ENCODE peak calls at places on chromosomes 6 and 20, in ten cellular contexts. U is A549, L is mammary epithelial cell, E is IMR-90, R is endodermal cell, J is GM23338, K is dorsolateral prefrontal cortex, G is heart right ventricle, V is uterus, M is pancreas. N is an unnamed sample.
A peak's percentile ranks its signal among the peaks of the same experiment; 100 is the strongest.

GRCh38 chr6:73565767-73566485 is 45.1 kb upstream of the EEF1A1 start:
- DNase-seq in L (no peak), U (no peak), J (peak; percentile 96), V (no peak), E (peak; percentile 15), R (peak; percentile 82), G (no peak), K (no peak), M (no peak), N (no peak)

GRCh38 chr20:51220293-51220706 is 197.4 kb upstream of the KCNG1 start:
- DNase-seq in U (peak; percentile 51), V (peak; percentile 37), K (no peak), E (no peak), R (peak; percentile 87), G (no peak), M (peak; percentile 79), J (peak; percentile 74), L (no peak), N (no peak)

GRCh38 chr6:156507656-156508055 is 269.5 kb upstream of the ARID1B start:
- DNase-seq in E (no peak), U (no peak), G (no peak), R (no peak), L (no peak), V (no peak), M (no peak), J (no peak), K (no peak), N (no peak)

GRCh38 chr6:164826831-164827468 is 482.5 kb downstream of the C6orf118 start:
- DNase-seq in J (no peak), V (no peak), U (no peak), E (no peak), L (no peak), G (no peak), R (no peak), M (no peak), K (no peak), N (no peak)

GRCh38 chr6:45483021-45483420 is 105.3 kb upstream of the SUPT3H start:
- DNase-seq in M (no peak), K (no peak), E (peak; percentile 98), L (no peak), G (no peak), J (no peak), U (no peak), V (peak; percentile 33), R (no peak), N (no peak)

GRCh38 chr20:32920066-32920465 is 61.3 kb downstream of the EFCAB8 start:
- DNase-seq in K (no peak), J (no peak), L (no peak), R (no peak), V (no peak), E (no peak), U (no peak), G (no peak), M (no peak), N (peak; percentile 28)

GRCh38 chr20:32067234-32067821 is 15.3 kb downstream of the HCK start:
- DNase-seq in L (peak; percentile 14), K (no peak), R (no peak), G (no peak), U (no peak), E (peak; percentile 89), V (no peak), J (no peak), M (no peak), N (no peak)

GRCh38 chr20:46765506-46765905 is 56.1 kb downstream of the SLC2A10 start:
- DNase-seq in J (no peak), K (no peak), V (no peak), G (no peak), U (no peak), M (no peak), L (no peak), R (no peak), E (no peak), N (no peak)

GRCh38 chr20:12180107-12180661 is 262.5 kb downstream of the BTBD3 start:
- DNase-seq in L (no peak), R (no peak), V (no peak), K (no peak), J (no peak), E (no peak), M (no peak), U (no peak), G (peak; percentile 11), N (no peak)

GRCh38 chr20:61857884-61858283 is 207.8 kb downstream of the TAF4 start:
- DNase-seq in J (no peak), E (no peak), U (no peak), M (no peak), K (no peak), L (no peak), G (no peak), R (no peak), V (no peak), N (no peak)

GRCh38 chr6:137845460-137845859 is 21.6 kb upstream of the TNFAIP3 start:
- DNase-seq in K (no peak), G (no peak), M (no peak), R (no peak), V (no peak), J (no peak), E (peak; percentile 45), L (no peak), U (no peak), N (no peak)
- TF ChIP-seq CTCF in K (no peak), G (no peak), M (no peak), R (no peak), V (no peak), J (no peak), E (peak; percentile 37), L (no peak), U (no peak), N (no peak)

GRCh38 chr6:36873115-36873514 is 1.5 kb downstream of the PPIL1 start:
- DNase-seq in G (no peak), R (no peak), J (no peak), L (no peak), E (no peak), V (no peak), U (no peak), M (no peak), K (no peak), N (no peak)

GRCh38 chr6:36875250-36875633 is 639 bp upstream of the PPIL1 start:
- DNase-seq in J (peak; percentile 34), M (no peak), G (no peak), U (no peak), V (no peak), R (no peak), K (no peak), L (no peak), E (no peak), N (no peak)

GRCh38 chr6:36874016-36874442 is 574 bp downstream of the PPIL1 start:
- DNase-seq in K (peak; percentile 20), L (no peak), V (peak; percentile 37), U (peak; percentile 9), E (peak; percentile 35), J (no peak), G (no peak), M (peak; percentile 80), R (no peak), N (no peak)

GRCh38 chr6:36874443-36875249 is at the start of gene PPIL1:
- DNase-seq in J (peak; percentile 94), K (peak; percentile 78), U (peak; percentile 88), E (peak; percentile 90), R (peak; percentile 92), V (peak; percentile 81), L (peak; percentile 88), G (peak; percentile 89), M (peak; percentile 85), N (peak; percentile 88)

GRCh38 chr6:36873612-36874011 is 991 bp downstream of the PPIL1 start:
- DNase-seq in J (peak; percentile 33), M (no peak), K (no peak), V (no peak), E (no peak), R (no peak), U (peak; percentile 36), L (no peak), G (no peak), N (no peak)
- H3K27ac ChIP-seq in J (no peak overlapping the region), M (peak overlapping the region; percentile 94), K (no peak overlapping the region), V (no peak overlapping the region), E (peak overlapping the region; percentile 34), R (no peak overlapping the region), U (peak overlapping the region; percentile 88), L (peak overlapping the region; percentile 95), G (peak overlapping the region; percentile 86), N (peak overlapping the region; percentile 87)

DNA sequence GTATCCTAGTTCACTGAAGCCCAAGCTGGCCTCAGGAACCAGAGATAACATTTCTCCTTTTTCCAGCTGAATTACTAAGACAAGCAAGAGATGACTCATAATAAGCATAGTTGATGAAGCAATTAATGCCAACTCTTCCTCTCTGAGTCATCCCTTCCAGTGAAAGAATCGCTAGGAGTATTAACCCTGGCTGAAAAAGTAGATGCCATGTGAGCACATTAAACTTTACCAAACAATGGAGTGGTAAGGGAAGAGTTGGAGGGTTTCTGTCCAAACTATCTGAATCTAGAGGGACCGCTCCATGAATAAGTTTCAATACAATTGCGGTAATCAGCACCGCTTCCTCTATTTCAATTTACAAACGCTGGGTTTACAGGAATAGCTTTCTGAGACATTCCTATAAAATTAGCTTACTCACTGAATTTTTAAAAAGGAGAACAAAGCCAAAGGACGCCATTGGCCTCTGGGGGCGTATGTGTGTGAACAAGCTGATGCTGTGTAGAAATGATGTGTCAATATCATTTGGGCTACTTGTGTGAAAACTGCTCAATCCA is 48.3 kb downstream of the ATXN1 start:
- DNase-seq in R (peak; percentile 52), E (peak; percentile 95), K (no peak), G (peak; percentile 24), M (no peak), L (peak; percentile 92), U (no peak), J (peak; percentile 21), V (peak; percentile 56), N (peak; percentile 76)
- TF ChIP-seq CTCF in R (peak; percentile 51), E (peak; percentile 41), K (no peak), G (no peak), M (no peak), L (peak; percentile 37), U (peak; percentile 39), J (peak; percentile 22), V (peak; percentile 19), N (no peak)

GRCh38 chr6:22784611-22785010 is 215.2 kb downstream of the HDGFL1 start:
- DNase-seq in J (peak; percentile 8), E (peak; percentile 64), M (no peak), V (no peak), G (no peak), R (no peak), K (no peak), L (no peak), U (no peak), N (no peak)
- H3K27ac ChIP-seq in J (no peak overlapping the region), E (peak overlapping the region; percentile 76), M (no peak overlapping the region), V (peak overlapping the region; percentile 14), G (no peak overlapping the region), R (peak overlapping the region; percentile 98), K (no peak overlapping the region), L (no peak overlapping the region), U (no peak overlapping the region), N (no peak overlapping the region)

GRCh38 chr6:122180132-122180531 is 219.3 kb upstream of the HSF2 start:
- DNase-seq in V (no peak), E (peak; percentile 13), L (no peak), M (no peak), K (no peak), R (no peak), U (no peak), J (no peak), G (no peak), N (no peak)

GRCh38 chr6:122178988-122179387 is 220.5 kb upstream of the HSF2 start:
- DNase-seq in K (no peak), J (no peak), U (no peak), G (no peak), M (no peak), V (no peak), E (no peak), R (no peak), L (no peak), N (no peak)

GRCh38 chr6:122187186-122187585 is 212.3 kb upstream of the HSF2 start:
- DNase-seq in L (no peak), U (no peak), J (no peak), K (no peak), M (no peak), E (no peak), G (no peak), V (no peak), R (no peak), N (no peak)

GRCh38 chr6:122184260-122184934 is 215.1 kb upstream of the HSF2 start:
- DNase-seq in U (peak; percentile 2), R (no peak), E (peak; percentile 47), G (no peak), K (no peak), J (no peak), M (no peak), L (peak; percentile 4), V (no peak), N (no peak)
- TF ChIP-seq CTCF in U (peak; percentile 51), R (peak; percentile 56), E (peak; percentile 64), G (peak; percentile 18), K (peak; percentile 49), J (peak; percentile 47), M (no peak), L (peak; percentile 9), V (peak; percentile 54), N (no peak)